ENCODE peak calls at places on chromosomes 6 and 20, in ten cellular contexts. C is H4, H is GM04504, S is Calu3, M is mesenteric fat pad, W is kidney, K is adrenal gland, R is fibroblast of the aortic adventitia, D is fibroblast of the conjunctiva, Z is NCI-H1092 treated with DMSO at 0.1 percent for 48 hours. B is an unnamed sample.

GRCh38 chr6:3816251-3816650 is 32.9 kb upstream of the FAM50B start:
- DNase-seq in Z (no peak), W (no peak), M (no peak), K (no peak), H (no peak), R (no peak), D (no peak), C (no peak), S (no peak), B (no peak)

GRCh38 chr20:50354690-50355592 is 155.2 kb upstream of the PTPN1 start:
- DNase-seq in R (no peak), H (no peak), K (peak), S (no peak), M (no peak), C (no peak), D (no peak), W (peak), Z (no peak), B (no peak)

GRCh38 chr20:55893031-55893430 is 112.3 kb downstream of the CBLN4 start:
- DNase-seq in R (no peak), M (no peak), S (no peak), K (no peak), D (no peak), W (no peak), C (no peak), H (no peak), Z (no peak), B (no peak)

GRCh38 chr6:82263916-82264315 is 16.4 kb upstream of the IBTK start:
- DNase-seq in R (no peak), Z (no peak), S (no peak), W (no peak), M (no peak), C (no peak), H (no peak), D (no peak), K (no peak), B (no peak)

GRCh38 chr6:22598386-22598785 is 29.0 kb downstream of the HDGFL1 start:
- DNase-seq in H (no peak), M (no peak), D (no peak), R (no peak), C (peak), K (no peak), W (no peak), Z (no peak), S (no peak), B (no peak)

GRCh38 chr6:16912756-16913155 is 151.5 kb upstream of the ATXN1 start:
- DNase-seq in D (no peak), R (no peak), S (no peak), M (no peak), K (no peak), C (no peak), Z (no peak), W (no peak), H (no peak), B (no peak)

GRCh38 chr20:31560094-31560899 is 44.8 kb upstream of the ID1 start:
- DNase-seq in K (peak), Z (peak), R (peak), C (peak), M (no peak), H (peak), S (peak), D (peak), W (no peak), B (peak)

GRCh38 chr6:15207923-15208322 is 37.9 kb upstream of the JARID2 start:
- DNase-seq in S (no peak), K (no peak), D (no peak), R (peak), H (no peak), W (no peak), Z (no peak), M (no peak), C (no peak), B (no peak)

GRCh38 chr6:170286934-170287265 is 4.0 kb downstream of the DLL1 start:
- DNase-seq in H (no peak), M (no peak), C (no peak), S (no peak), W (no peak), D (no peak), Z (no peak), R (no peak), K (no peak), B (no peak)

GRCh38 chr6:29516108-29516507 is 28.4 kb upstream of the MAS1L start:
- DNase-seq in C (peak), Z (no peak), D (no peak), M (peak), H (no peak), W (no peak), R (peak), K (no peak), S (peak), B (no peak)

GRCh38 chr6:132147530-132148011 is 196.4 kb upstream of the CCN2 start:
- DNase-seq in C (peak), S (no peak), H (peak), Z (no peak), K (no peak), W (no peak), D (peak), M (no peak), R (peak), B (no peak)

GRCh38 chr20:16229813-16230212 is 343.4 kb downstream of the KIF16B start:
- DNase-seq in S (no peak), Z (no peak), W (no peak), R (no peak), M (no peak), H (no peak), K (no peak), D (no peak), C (no peak), B (no peak)

GRCh38 chr6:51490101-51490500 is 597.3 kb downstream of the PKHD1 start:
- DNase-seq in R (no peak), S (no peak), W (no peak), D (no peak), M (no peak), C (no peak), Z (no peak), H (no peak), K (no peak), B (no peak)

GRCh38 chr6:142960098-142960497 is 15.1 kb upstream of the HIVEP2 start:
- DNase-seq in H (peak), K (no peak), M (no peak), W (no peak), Z (no peak), R (peak), C (no peak), S (no peak), D (no peak), B (no peak)

GRCh38 chr6:25537349-25538018 is 114.5 kb upstream of the SCGN start:
- DNase-seq in H (no peak), M (no peak), D (no peak), Z (no peak), C (no peak), K (no peak), W (no peak), S (no peak), R (no peak), B (no peak)

GRCh38 chr6:50353603-50354002 is 303.9 kb upstream of the DEFB112 start:
- DNase-seq in W (no peak), H (no peak), K (no peak), D (no peak), R (no peak), M (no peak), S (no peak), C (no peak), Z (no peak), B (no peak)

GRCh38 chr6:153024401-153025017 is 22.0 kb upstream of the MTRF1L start:
- DNase-seq in C (peak), S (peak), M (no peak), W (no peak), K (peak), H (no peak), R (peak), Z (peak), D (peak), B (no peak)

B was measured in lower lobe of right lung.